ENCODE peak calls at places on chromosomes 13 and 19, in four cellular contexts. G, D, V and M are unnamed samples.

GRCh38 chr13:73223372-73223781 is 164.6 kb downstream of the KLF5 start:
- DNase-seq in V (no peak), G (no peak), D (no peak), M (no peak)

GRCh38 chr19:8575467-8575997 is 1.7 kb downstream of the MYO1F start:
- DNase-seq in G (peak), D (peak), V (peak), M (no peak)

GRCh38 chr13:63497601-63498000 is 2082.0 kb upstream of the PCDH20 start:
- DNase-seq in G (no peak), V (peak), D (no peak), M (no peak)

GRCh38 chr13:100106705-100107104 is 17.8 kb downstream of the PCCA start:
- DNase-seq in V (no peak), G (no peak), D (no peak), M (no peak)

GRCh38 chr13:19075418-19075817 is 106.2 kb downstream of the TUBA3C start:
- DNase-seq in G (no peak), D (no peak), V (no peak), M (no peak)

GRCh38 chr13:49347650-49348385 is 96.0 kb downstream of the CAB39L start:
- DNase-seq in V (no peak), G (no peak), D (peak), M (no peak)

GRCh38 chr13:36888645-36889044 is 31.4 kb downstream of the SMAD9 start:
- DNase-seq in G (no peak), D (no peak), V (no peak), M (no peak)

GRCh38 chr19:899363-900301 is 6.3 kb downstream of the RNU6-9 start:
- DNase-seq in V (no peak), G (no peak), D (no peak), M (no peak)

GRCh38 chr13:30985637-30986205 is 53.3 kb downstream of the TEX26 start:
- DNase-seq in D (no peak), G (peak), V (peak), M (peak)

GRCh38 chr19:5122121-5122400 is 153.1 kb downstream of the KDM4B start:
- DNase-seq in G (no peak), D (no peak), V (no peak), M (no peak)

GRCh38 chr13:89726690-89727435 is 1620.6 kb upstream of the MIR17HG start:
- DNase-seq in G (peak), V (peak), D (no peak), M (peak)

GRCh38 chr13:102870677-102871415 is 25.0 kb downstream of the ERCC5 start:
- DNase-seq in G (peak), V (peak), D (peak), M (no peak)

GRCh38 chr19:33000510-33000909 is 28.5 kb downstream of the FAAP24 start:
- DNase-seq in D (no peak), V (no peak), G (no peak), M (no peak)

GRCh38 chr19:27793128-27793643 is 1419.8 kb downstream of the UQCRFS1 start:
- DNase-seq in D (peak), V (peak), G (peak), M (peak)

GRCh38 chr19:31517466-31518180 is 168.4 kb upstream of the TSHZ3 start:
- DNase-seq in D (no peak), G (no peak), V (no peak), M (no peak)

GRCh38 chr13:110329798-110330461 is 22.8 kb downstream of the COL4A2 start:
- DNase-seq in V (peak), D (no peak), G (peak), M (no peak)

GRCh38 chr19:3275583-3276340 is 51.3 kb downstream of the CELF5 start:
- DNase-seq in V (peak), D (peak), G (peak), M (peak)

GRCh38 chr13:24713022-24713421 is 32.8 kb downstream of the ATP12A start:
- DNase-seq in D (no peak), V (no peak), G (peak), M (no peak)

GRCh38 chr19:58385313-58386165 is 1.5 kb upstream of the RPS5 start:
- DNase-seq in D (peak), V (no peak), G (no peak), M (no peak)

GRCh38 chr19:18915639-18916038 is 3.5 kb downstream of the COPE start:
- DNase-seq in V (peak), D (peak), G (no peak), M (no peak)

GRCh38 chr13:26719356-26719945 is 41.1 kb downstream of the GPR12 start:
- DNase-seq in G (no peak), V (no peak), D (no peak), M (no peak)

GRCh38 chr19:1177322-1178114 is 3.5 kb upstream of the SBNO2 start:
- DNase-seq in G (peak), V (peak), D (no peak), M (peak)

GRCh38 chr13:48403151-48403631 is 9.7 kb downstream of the LPAR6 start:
- DNase-seq in G (no peak), V (peak), D (no peak), M (no peak)

GRCh38 chr19:36245210-36246005 is 30.5 kb downstream of the ZNF146 start:
- DNase-seq in D (peak), G (no peak), V (peak), M (no peak)

GRCh38 chr19:10228925-10229324 is 2.2 kb downstream of the S1PR2 start:
- DNase-seq in G (no peak), V (peak), D (peak), M (no peak)

GRCh38 chr13:28597641-28598040 is 61.3 kb upstream of the POMP start:
- DNase-seq in G (no peak), V (peak), D (no peak), M (no peak)

GRCh38 chr19:2035590-2035991 is 15.5 kb downstream of the MKNK2 start:
- DNase-seq in V (no peak), D (peak), G (no peak), M (no peak)

GRCh38 chr13:82657471-82657870 is 1224.8 kb downstream of the SLITRK1 start:
- DNase-seq in G (no peak), V (no peak), D (no peak), M (no peak)

GRCh38 chr19:53959176-53959757 is 3.5 kb upstream of the CACNG8 start:
- DNase-seq in D (peak), G (no peak), V (no peak), M (no peak)

GRCh38 chr13:111373486-111373885 is 53.0 kb downstream of the TEX29 start:
- DNase-seq in V (no peak), D (no peak), G (no peak), M (no peak)

GRCh38 chr19:7368456-7368855 is 19.7 kb downstream of the ARHGEF18 start:
- DNase-seq in G (no peak), D (no peak), V (no peak), M (no peak)

GRCh38 chr13:91482427-91482826 is 84.0 kb downstream of the GPC5 start:
- DNase-seq in G (peak), D (no peak), V (no peak), M (no peak)

GRCh38 chr13:33678906-33679657 is 138.9 kb upstream of the RFC3 start:
- DNase-seq in D (no peak), V (peak), G (peak), M (no peak)

GRCh38 chr13:75636339-75637095 is 387 bp downstream of the LMO7 start:
- DNase-seq in G (no peak), V (peak), D (peak), M (no peak)

GRCh38 chr13:42041017-42041683 is 7.3 kb upstream of the DGKH start:
- DNase-seq in D (peak), G (peak), V (peak), M (no peak)

GRCh38 chr19:48713041-48713863 is 6.3 kb downstream of the MAMSTR start:
- DNase-seq in D (peak), V (no peak), G (no peak), M (no peak)

GRCh38 chr19:35142531-35143230 is 374 bp upstream of the FXYD7 start:
- DNase-seq in G (no peak), D (peak), V (peak), M (no peak)

GRCh38 chr13:98019186-98019585 is 65.7 kb downstream of the IPO5 start:
- DNase-seq in D (no peak), G (no peak), V (no peak), M (no peak)

GRCh38 chr13:98013241-98013640 is 59.8 kb downstream of the IPO5 start:
- DNase-seq in V (no peak), D (no peak), G (no peak), M (no peak)

GRCh38 chr13:98020271-98020670 is 66.8 kb downstream of the IPO5 start:
- DNase-seq in G (no peak), V (no peak), D (no peak), M (no peak)

GRCh38 chr13:98018293-98018692 is 64.8 kb downstream of the IPO5 start:
- DNase-seq in G (no peak), V (no peak), D (no peak), M (no peak)

GRCh38 chr13:98014766-98015165 is 61.3 kb downstream of the IPO5 start:
- DNase-seq in D (no peak), V (peak), G (peak), M (no peak)
- H3K9ac ChIP-seq in D (no peak), V (no peak), G (no peak), M (no peak)

GRCh38 chr13:40589285-40590109 is 76.9 kb downstream of the FOXO1 start:
- DNase-seq in D (no peak), V (peak), G (peak), M (peak)
- H3K27ac ChIP-seq in D (no peak), V (no peak), G (peak), M (peak)

GRCh38 chr19:38692458-38693379 is 45.3 kb downstream of the ACTN4 start:
- DNase-seq in V (no peak), G (no peak), D (no peak), M (no peak)
- H3K9ac ChIP-seq in V (peak), G (peak), D (no peak), M (peak)

GRCh38 chr13:65971541-65971940 is 1258.6 kb downstream of the PCDH9 start:
- DNase-seq in V (no peak), D (no peak), G (no peak), M (no peak)

GRCh38 chr13:65977525-65977924 is 1252.6 kb downstream of the PCDH9 start:
- DNase-seq in V (no peak), G (no peak), D (no peak), M (no peak)
- H3K27ac ChIP-seq in V (no peak), G (no peak), D (no peak), M (no peak)

GRCh38 chr19:52664461-52664860 is 26.3 kb upstream of the ZNF83 start:
- DNase-seq in V (no peak), D (peak), G (no peak), M (no peak)
- H3K9ac ChIP-seq in V (no peak), D (no peak), G (no peak), M (no peak)

DNA sequence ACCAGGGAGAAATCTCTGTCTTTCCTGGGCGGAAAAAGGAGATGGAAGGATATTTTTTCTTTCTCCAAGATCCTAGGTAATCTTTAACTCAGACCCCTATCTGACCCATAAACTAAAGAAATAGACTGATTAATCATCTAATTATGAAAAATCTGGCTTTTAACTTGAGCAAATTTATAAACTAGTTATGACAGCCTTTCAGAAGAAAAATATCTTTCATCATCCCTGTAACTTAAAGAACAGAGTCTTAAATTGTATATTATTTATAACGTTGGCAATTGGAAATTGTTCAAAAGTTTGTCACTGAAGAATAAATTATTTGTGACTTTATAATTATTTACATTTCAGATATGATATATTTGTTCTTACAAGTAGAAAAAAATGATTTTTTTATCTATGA is 34.4 kb downstream of the SPRY2 start:
- DNase-seq in G (no peak), D (no peak), V (no peak), M (no peak)
- H3K27ac ChIP-seq in G (no peak), D (no peak), V (no peak), M (no peak)

GRCh38 chr19:41774515-41774980 is 19.2 kb downstream of the CEACAM6 start:
- DNase-seq in V (no peak), G (no peak), D (no peak), M (peak)
- H3K9ac ChIP-seq in V (no peak), G (no peak), D (no peak), M (peak)